ENCODE peak calls at places on chromosomes 1 and 21, in seven cellular contexts. Y is tibial nerve, C is foreskin fibroblast, J is fibroblast of the aortic adventitia, L is left ventricle myocardium inferior, I is astrocyte of the spinal cord, O is HFF-Myc. X is an unnamed sample.

GRCh38 chr1:19799877-19800804 is at the start of gene TMCO4:
- DNase-seq in Y (peak), C (peak), J (peak), L (peak), I (peak), O (peak), X (peak)

GRCh38 chr1:225863167-225863566 is 19.0 kb downstream of the TMEM63A start:
- DNase-seq in Y (no peak), C (no peak), J (no peak), L (no peak), I (peak), O (no peak), X (peak)

GRCh38 chr1:203504400-203505250 is 10.7 kb downstream of the OPTC start:
- DNase-seq in Y (peak), C (peak), J (peak), L (peak), I (peak), O (peak), X (peak)

GRCh38 chr21:27149034-27149433 is 182.1 kb upstream of the ADAMTS5 start:
- DNase-seq in Y (no peak), C (peak), J (peak), L (no peak), I (peak), O (no peak), X (no peak)

GRCh38 chr1:246002725-246003441 is 504.2 kb downstream of the SMYD3 start:
- DNase-seq in Y (peak), C (peak), J (peak), L (peak), I (peak), O (peak), X (peak)

GRCh38 chr1:235434001-235434400 is 66.8 kb downstream of the TBCE start:
- DNase-seq in Y (no peak), C (no peak), J (no peak), L (no peak), I (no peak), O (no peak), X (no peak)

GRCh38 chr1:223771469-223771813 is 59.1 kb downstream of the CAPN2 start:
- DNase-seq in Y (no peak), C (no peak), J (no peak), L (no peak), I (no peak), O (no peak), X (peak)

GRCh38 chr1:163650624-163651023 is 328.9 kb downstream of the NUF2 start:
- DNase-seq in Y (no peak), C (no peak), J (no peak), L (no peak), I (no peak), O (no peak), X (no peak)

GRCh38 chr1:15180945-15181523 is 27.5 kb downstream of the TMEM51 start:
- DNase-seq in Y (no peak), C (no peak), J (no peak), L (no peak), I (no peak), O (no peak), X (no peak)

GRCh38 chr1:150414592-150414991 is 50.6 kb downstream of the RPRD2 start:
- DNase-seq in Y (no peak), C (no peak), J (no peak), L (no peak), I (no peak), O (no peak), X (no peak)

DNA sequence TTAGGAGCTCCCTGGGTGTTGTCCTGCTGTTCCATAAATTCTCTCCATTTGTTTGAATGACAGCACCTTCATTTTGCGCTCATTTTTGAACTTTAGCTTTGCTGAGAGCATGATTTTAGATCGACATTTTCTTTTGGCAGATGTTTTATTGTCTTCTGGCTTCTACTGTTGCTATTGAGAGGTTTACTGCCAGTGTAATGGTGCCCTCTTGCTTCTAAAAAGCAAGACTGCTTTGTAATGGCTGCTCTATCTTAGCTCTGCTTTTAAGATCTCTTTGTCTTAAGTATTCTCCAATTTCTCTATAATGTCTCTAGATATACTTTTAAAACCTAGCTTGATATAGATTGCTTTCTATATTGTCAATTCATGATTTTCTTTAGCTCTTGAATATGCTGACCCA is 27.8 kb downstream of the THEM4 start:
- DNase-seq in Y (no peak), C (no peak), J (no peak), L (no peak), I (no peak), O (no peak), X (no peak)
- TF ChIP-seq CTCF in Y (no peak), C (no peak), J (no peak), L (no peak), I (peak), O (no peak), X (no peak)

GRCh38 chr1:84164567-84165021 is 20.5 kb downstream of the PRKACB start:
- DNase-seq in Y (no peak), C (no peak), J (no peak), L (no peak), I (peak), O (no peak), X (peak)
- H3K4me3 ChIP-seq in Y (no peak), C (no peak), J (no peak), L (peak), I (peak), O (no peak), X (no peak)

DNA sequence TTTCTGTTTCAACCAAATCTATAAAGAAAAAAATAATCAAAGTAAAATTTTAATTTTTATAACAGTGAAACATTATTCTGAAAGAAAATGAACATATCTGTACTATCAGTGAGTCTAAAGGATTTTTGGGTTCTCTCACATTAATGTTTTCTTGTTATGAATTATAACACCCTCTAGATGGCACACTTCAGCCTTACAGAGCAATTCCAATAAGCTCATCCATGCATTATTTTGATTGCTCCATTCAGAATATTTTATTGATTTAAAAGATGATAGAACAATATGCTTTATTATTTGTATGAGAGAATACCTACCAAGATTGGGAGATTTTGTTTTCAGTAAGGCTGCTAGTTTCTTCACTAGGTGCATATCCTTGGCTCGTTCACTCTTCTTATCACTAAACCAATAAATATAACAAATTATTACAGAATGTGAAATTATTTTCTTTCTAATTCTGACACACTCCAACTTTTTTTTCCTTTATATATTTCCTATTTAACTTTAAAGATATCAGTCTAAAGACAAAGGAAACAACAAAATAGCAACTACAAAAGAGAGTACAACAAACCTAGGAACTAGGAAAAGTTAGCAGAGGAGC is 82.4 kb downstream of the RAB3GAP2 start:
- DNase-seq in Y (no peak), C (peak), J (peak), L (no peak), I (peak), O (peak), X (peak)
- TF ChIP-seq CTCF in Y (peak), C (peak), J (peak), L (peak), I (peak), O (peak), X (peak)

DNA sequence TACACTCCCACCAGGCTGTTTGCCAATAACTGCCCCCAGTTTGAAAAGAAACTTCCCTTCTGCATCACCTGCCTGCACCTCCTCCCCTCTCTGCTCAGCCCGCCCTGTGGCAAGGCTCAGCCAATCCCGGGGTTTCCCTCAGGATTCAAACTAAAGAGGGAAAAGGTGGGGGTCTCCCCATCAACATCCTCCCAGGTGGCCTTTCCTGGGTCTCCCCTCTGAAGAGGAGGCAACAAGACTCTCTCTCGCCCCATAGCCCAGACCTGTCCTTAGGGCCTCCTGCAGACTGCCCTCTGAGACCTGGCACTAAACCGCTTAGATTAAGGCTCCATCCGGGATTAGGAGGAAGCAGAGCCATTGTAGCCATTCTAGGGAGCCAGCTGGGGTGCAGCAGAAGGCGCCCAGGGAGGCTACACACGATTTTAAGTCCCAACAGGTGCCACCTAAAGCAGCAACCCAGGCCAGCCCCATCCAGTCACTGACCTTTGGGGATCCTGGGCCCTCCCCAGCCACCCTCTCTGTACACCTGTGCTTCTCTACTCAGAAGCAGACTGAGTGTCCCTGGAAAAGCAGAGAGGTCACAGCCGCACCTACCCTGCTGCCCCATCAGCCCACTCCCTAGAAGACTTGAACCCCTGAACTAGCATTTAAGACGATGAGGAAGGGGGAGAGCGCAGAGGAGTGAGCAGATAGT is 3.4 kb downstream of the IGSF9 start:
- DNase-seq in Y (no peak), C (no peak), J (no peak), L (no peak), I (no peak), O (no peak), X (no peak)
- H3K4me3 ChIP-seq in Y (no peak), C (no peak), J (no peak), L (no peak), I (no peak), O (no peak), X (no peak)

GRCh38 chr21:16084776-16085364 is 355.1 kb downstream of the USP25 start:
- DNase-seq in Y (peak), C (peak), J (peak), L (peak), I (peak), O (peak), X (no peak)
- TF ChIP-seq CTCF in Y (no peak), C (no peak), J (no peak), L (no peak), I (no peak), O (no peak), X (no peak)

DNA sequence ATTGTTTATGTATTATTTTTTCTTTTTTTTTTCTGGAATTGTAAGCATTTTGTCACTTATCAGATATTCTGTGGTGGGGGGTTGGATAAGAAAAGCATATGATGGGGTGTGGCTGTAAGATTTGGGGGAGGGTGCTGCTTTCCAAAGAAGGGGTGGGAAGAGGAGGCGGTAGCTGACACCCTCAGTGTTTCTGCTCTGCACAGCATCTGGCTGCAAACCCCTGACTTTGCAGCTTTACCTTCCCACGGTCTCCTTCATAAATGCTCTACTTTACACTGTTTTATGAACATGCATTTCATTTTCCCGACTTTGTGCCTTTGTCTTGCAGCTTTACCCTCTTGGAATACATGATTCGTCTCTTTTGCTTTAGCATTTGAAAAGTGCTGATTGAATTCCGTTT is 7.6 kb downstream of the FMN2 start:
- DNase-seq in Y (no peak), C (no peak), J (no peak), L (no peak), I (no peak), O (no peak), X (peak)
- H3K4me3 ChIP-seq in Y (no peak), C (peak), J (no peak), L (no peak), I (no peak), O (no peak), X (no peak)

GRCh38 chr1:66924756-66925557 is at the start of the genes DNAI4 and MIER1:
- DNase-seq in Y (peak), C (peak), J (peak), L (peak), I (peak), O (peak), X (peak)
- TF ChIP-seq CTCF in Y (peak), C (no peak), J (peak), L (peak), I (no peak), O (no peak), X (peak)

GRCh38 chr1:70222716-70223235 is 1.6 kb downstream of the SRSF11 start:
- DNase-seq in Y (no peak), C (no peak), J (no peak), L (no peak), I (peak), O (no peak), X (peak)
- H3K4me3 ChIP-seq in Y (no peak), C (peak), J (peak), L (peak), I (peak), O (peak), X (peak)

X was measured in fibroblast of villous mesenchyme.